ENCODE peak calls at places on chromosomes 7 and 10, in eight cellular contexts. F, Q, K, E, V, W, S and X are unnamed samples.
A peak's percentile ranks its signal among the peaks of the same experiment; 100 is the strongest.

GRCh38 chr10:93180402-93181040 is 106.8 kb downstream of the CYP26A1 start:
- DNase-seq in E (no peak), S (no peak), V (no peak), K (no peak), W (peak; percentile 59), F (no peak), Q (peak; percentile 35), X (no peak)

GRCh38 chr10:97327348-97328294 is 6.9 kb downstream of the FRAT2 start:
- DNase-seq in W (no peak), Q (no peak), K (no peak), V (no peak), E (no peak), S (no peak), F (no peak), X (no peak)

GRCh38 chr10:53754851-53755250 is 982.3 kb upstream of the MBL2 start:
- DNase-seq in K (no peak), E (no peak), Q (no peak), S (no peak), V (no peak), W (no peak), F (no peak), X (no peak)

GRCh38 chr7:40199076-40199802 is 64.4 kb downstream of the SUGCT start:
- DNase-seq in F (no peak), K (peak; percentile 51), S (no peak), E (no peak), W (peak; percentile 70), Q (peak; percentile 34), V (peak; percentile 16), X (no peak)

GRCh38 chr10:86346169-86346793 is 20.3 kb downstream of the GRID1 start:
- DNase-seq in E (no peak), V (no peak), S (no peak), Q (no peak), K (no peak), W (no peak), F (peak; percentile 34), X (no peak)

GRCh38 chr7:15326044-15326644 is 235.7 kb downstream of the AGMO start:
- DNase-seq in Q (no peak), E (no peak), V (peak; percentile 3), F (no peak), W (peak; percentile 61), S (no peak), K (peak; percentile 35), X (no peak)

GRCh38 chr10:83539528-83540308 is 599.6 kb upstream of the GHITM start:
- DNase-seq in V (no peak), E (peak; percentile 78), Q (no peak), S (no peak), F (no peak), K (no peak), W (no peak), X (no peak)

GRCh38 chr10:71391701-71392100 is 5.0 kb upstream of the CDH23 start:
- DNase-seq in V (no peak), S (peak; percentile 16), Q (no peak), E (peak; percentile 21), K (no peak), W (no peak), F (no peak), X (no peak)

GRCh38 chr10:125551247-125551646 is 131.7 kb downstream of the TEX36 start:
- DNase-seq in K (no peak), E (no peak), F (no peak), S (no peak), W (no peak), Q (no peak), V (no peak), X (no peak)

GRCh38 chr7:121406-121805 is 71.0 kb upstream of the FAM20C start:
- DNase-seq in V (no peak), E (no peak), F (no peak), Q (no peak), K (no peak), S (no peak), W (no peak), X (no peak)

GRCh38 chr10:29130190-29130673 is 158.6 kb upstream of the LYZL1 start:
- DNase-seq in F (no peak), S (no peak), E (no peak), K (peak; percentile 55), Q (peak; percentile 24), V (no peak), W (peak; percentile 32), X (no peak)

GRCh38 chr10:60964257-60965235 is 20.6 kb upstream of the RHOBTB1 start:
- DNase-seq in F (peak; percentile 51), E (peak; percentile 77), K (peak; percentile 77), Q (peak; percentile 82), W (peak; percentile 90), V (peak; percentile 69), S (peak; percentile 81), X (no peak)

GRCh38 chr10:63671317-63671937 is 150.2 kb downstream of the REEP3 start:
- DNase-seq in S (no peak), E (no peak), K (no peak), Q (no peak), F (no peak), W (peak; percentile 71), V (peak; percentile 55), X (no peak)

GRCh38 chr7:142583424-142583823 is 165.8 kb upstream of the PRSS1 start:
- DNase-seq in V (peak; percentile 52), F (no peak), W (peak; percentile 96), S (peak; percentile 72), Q (peak; percentile 91), K (peak; percentile 57), E (no peak), X (peak; percentile 54)

GRCh38 chr7:1939434-1940401 is 269.6 kb downstream of the ELFN1 start:
- DNase-seq in K (no peak), W (no peak), E (no peak), Q (peak; percentile 36), F (peak; percentile 63), S (no peak), V (no peak), X (no peak)
- H3K27ac ChIP-seq in K (no peak overlapping the region), W (no peak overlapping the region), E (no peak overlapping the region), Q (no peak overlapping the region), F (peak overlapping the region; percentile 73), S (no peak overlapping the region), V (no peak overlapping the region), X (no peak overlapping the region)

GRCh38 chr10:69377191-69377590 is 39.5 kb downstream of the TACR2 start:
- DNase-seq in S (no peak), V (no peak), K (no peak), W (no peak), E (no peak), F (no peak), Q (no peak), X (no peak)
- H3K27ac ChIP-seq in S (no peak overlapping the region), V (no peak overlapping the region), K (peak overlapping the region; percentile 53), W (no peak overlapping the region), E (peak overlapping the region; percentile 36), F (peak overlapping the region; percentile 56), Q (no peak overlapping the region), X (no peak overlapping the region)

GRCh38 chr10:102617041-102617440 is 27.2 kb upstream of the TRIM8 start:
- DNase-seq in F (peak; percentile 13), Q (no peak), S (no peak), K (no peak), W (no peak), V (no peak), E (no peak), X (no peak)
- H3K27ac ChIP-seq in F (no peak overlapping the region), Q (no peak overlapping the region), S (no peak overlapping the region), K (peak overlapping the region; percentile 98), W (no peak overlapping the region), V (no peak overlapping the region), E (no peak overlapping the region), X (no peak overlapping the region)

DNA sequence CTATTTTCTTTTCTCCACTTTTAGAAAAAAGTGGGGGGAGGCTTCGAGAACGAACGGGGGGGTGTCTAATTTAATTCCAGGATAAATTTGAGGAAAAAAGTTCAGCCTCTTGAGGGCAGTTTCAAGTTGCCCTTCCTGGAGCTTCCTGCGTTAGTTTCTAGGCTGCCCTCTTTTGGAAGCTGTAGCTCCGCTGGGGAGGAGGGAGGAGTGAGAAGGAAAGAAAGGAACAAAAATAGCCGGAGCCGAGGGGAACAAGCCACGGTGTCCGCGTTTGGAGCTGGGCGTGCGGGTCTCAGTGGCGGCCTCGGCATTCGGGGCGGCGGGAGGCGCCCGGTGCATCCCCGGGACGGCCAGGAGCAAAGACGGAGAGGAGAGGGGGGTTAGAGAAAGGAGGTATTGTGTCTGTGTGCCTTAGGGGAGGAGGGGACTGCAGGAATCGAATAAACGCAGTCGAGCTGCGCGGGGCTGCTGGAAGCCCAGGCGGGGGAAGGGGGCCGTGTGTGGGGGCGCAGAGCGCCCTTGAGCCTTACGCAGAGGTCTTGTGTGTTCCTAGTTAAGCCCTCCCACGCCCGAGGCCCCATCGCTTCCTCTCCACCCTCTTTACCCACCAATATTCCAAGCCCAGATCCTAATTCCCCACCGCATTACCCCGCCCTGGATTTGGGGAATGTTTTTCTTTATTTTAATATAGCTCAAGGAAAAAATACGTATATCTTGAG is 2.0 kb upstream of the TNRC18 start:
- DNase-seq in Q (peak; percentile 77), W (peak; percentile 94), V (peak; percentile 67), F (peak; percentile 86), K (peak; percentile 90), E (peak; percentile 84), S (peak; percentile 72), X (no peak)
- H3K27ac ChIP-seq in Q (peak overlapping the region; percentile 84), W (peak overlapping the region; percentile 98), V (peak overlapping the region; percentile 97), F (peak overlapping the region; percentile 99), K (peak overlapping the region; percentile 99), E (peak overlapping the region; percentile 96), S (peak overlapping the region; percentile 81), X (peak overlapping the region; percentile 99)

GRCh38 chr7:156949541-156950380 is at the start of gene NOM1:
- DNase-seq in V (peak; percentile 29), Q (peak; percentile 79), E (peak; percentile 87), K (peak; percentile 93), W (peak; percentile 95), F (peak; percentile 93), S (peak; percentile 88), X (no peak)

GRCh38 chr7:156944876-156945275 is 4.6 kb upstream of the NOM1 start:
- DNase-seq in Q (no peak), V (no peak), W (no peak), E (no peak), K (no peak), S (no peak), F (no peak), X (no peak)

GRCh38 chr7:156950381-156950858 is 908 bp downstream of the NOM1 start:
- DNase-seq in F (no peak), W (peak; percentile 55), S (no peak), E (no peak), V (no peak), K (no peak), Q (peak; percentile 43), X (no peak)

GRCh38 chr7:156947120-156947843 is 2.2 kb upstream of the NOM1 start:
- DNase-seq in E (no peak), S (no peak), Q (no peak), W (no peak), F (no peak), K (no peak), V (no peak), X (no peak)

DNA sequence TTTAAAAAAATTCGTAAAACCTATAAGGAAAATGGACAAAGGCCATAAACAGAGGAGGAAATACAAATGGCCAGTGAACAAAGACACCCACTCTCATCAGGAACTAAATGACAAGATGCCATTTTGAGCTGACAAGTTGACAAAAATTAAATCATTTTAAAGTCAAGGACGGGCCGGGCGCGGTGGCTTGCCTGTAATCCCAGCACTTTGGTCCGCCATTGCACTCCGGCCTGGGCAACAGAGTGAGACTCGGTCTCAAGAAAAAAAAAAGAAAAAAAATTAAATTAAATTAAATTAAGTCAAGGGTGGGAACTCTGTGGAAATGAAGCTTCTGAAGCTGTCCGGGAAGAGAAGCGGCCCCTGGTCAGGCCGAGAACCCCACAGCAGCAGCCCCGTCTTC is 1.2 kb upstream of the NOM1 start:
- DNase-seq in V (no peak), Q (no peak), F (no peak), K (no peak), S (no peak), E (no peak), W (no peak), X (no peak)
- H3K27ac ChIP-seq in V (no peak overlapping the region), Q (no peak overlapping the region), F (peak overlapping the region; percentile 76), K (no peak overlapping the region), S (no peak overlapping the region), E (no peak overlapping the region), W (peak overlapping the region; percentile 25), X (no peak overlapping the region)